ENCODE peak calls at places on chromosomes 3 and 15, in ten cellular contexts. B is type B pancreatic cell, V is GM23338, K is WTC11, D is AG04449, L is astrocyte of the spinal cord, R is GM06990, N is PC-3, S is adrenal gland, Z is kidney. U is an unnamed sample.
A peak's percentile ranks its signal among the peaks of the same experiment; 100 is the strongest.

GRCh38 chr3:171646357-171647133 is 163.7 kb downstream of the PLD1 start:
- DNase-seq in L (peak; percentile 82), Z (no peak), D (peak; percentile 46), R (no peak), V (peak; percentile 62), B (no peak), S (no peak), K (no peak), N (peak; percentile 69), U (peak; percentile 52)

GRCh38 chr3:197495059-197495455 is 60.7 kb downstream of the BDH1 start:
- DNase-seq in K (no peak), L (no peak), N (no peak), Z (no peak), S (peak; percentile 66), B (no peak), D (no peak), V (no peak), R (no peak), U (peak; percentile 58)

GRCh38 chr3:50624634-50625033 is 7.7 kb downstream of the MAPKAPK3 start:
- DNase-seq in L (no peak), B (no peak), D (no peak), S (no peak), R (no peak), V (peak; percentile 50), Z (no peak), N (peak; percentile 80), K (no peak), U (no peak)

GRCh38 chr3:61979645-61980430 is 393.5 kb downstream of the FEZF2 start:
- DNase-seq in R (no peak), D (no peak), S (no peak), Z (no peak), K (no peak), V (no peak), B (no peak), N (no peak), L (no peak), U (no peak)

GRCh38 chr15:63775303-63775702 is 58.4 kb downstream of the HERC1 start:
- DNase-seq in Z (no peak), S (no peak), L (no peak), K (no peak), D (no peak), R (no peak), V (no peak), N (no peak), B (no peak), U (no peak)

GRCh38 chr3:84023842-84024241 is 934.9 kb upstream of the CADM2 start:
- DNase-seq in K (no peak), R (no peak), S (no peak), L (no peak), V (no peak), B (no peak), D (no peak), N (peak; percentile 60), Z (no peak), U (no peak)

GRCh38 chr3:115784739-115785571 is 161.6 kb downstream of the GAP43 start:
- DNase-seq in V (no peak), N (peak; percentile 26), D (no peak), K (no peak), R (no peak), B (no peak), L (peak; percentile 80), Z (no peak), S (peak; percentile 59), U (no peak)

GRCh38 chr15:87591521-87591920 is 665.0 kb downstream of the NTRK3 start:
- DNase-seq in N (no peak), V (no peak), K (no peak), B (no peak), R (no peak), D (no peak), Z (no peak), S (no peak), L (no peak), U (no peak)

GRCh38 chr3:53114412-53115074 is 15.7 kb downstream of the RFT1 start:
- DNase-seq in Z (no peak), B (no peak), L (no peak), S (no peak), N (peak; percentile 95), K (no peak), D (no peak), V (no peak), R (no peak), U (no peak)

DNA sequence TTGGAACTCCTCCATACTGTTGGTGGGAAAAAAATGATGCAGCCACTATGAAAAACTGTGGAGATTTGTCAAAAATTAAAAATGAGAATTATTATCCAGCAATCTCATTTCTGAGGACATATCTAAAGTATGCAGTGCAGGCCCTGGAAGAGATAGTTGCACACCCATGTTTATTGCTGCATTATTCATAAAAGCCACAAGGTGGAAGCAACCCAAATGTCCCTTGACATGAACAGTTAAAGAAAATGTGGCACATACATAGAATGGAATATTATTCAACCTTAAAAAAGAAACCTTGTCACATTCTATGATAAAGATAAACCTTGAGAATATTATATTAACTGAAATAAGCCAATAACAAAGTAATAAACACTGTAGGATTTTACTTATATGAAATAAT is 80.9 kb upstream of the ARHGEF26 start:
- DNase-seq in L (no peak), V (no peak), Z (no peak), N (peak; percentile 69), B (no peak), R (no peak), D (no peak), S (no peak), K (no peak), U (no peak)
- TF ChIP-seq CTCF in L (peak; percentile 34), V (peak; percentile 27), Z (peak; percentile 12), N (peak; percentile 68), B (peak; percentile 62), R (peak; percentile 32), D (peak; percentile 30), S (no peak), K (no peak), U (peak; percentile 22)

GRCh38 chr15:66004618-66005262 is 135.4 kb downstream of the RAB11A start:
- DNase-seq in S (no peak), K (peak; percentile 48), B (no peak), D (no peak), L (peak; percentile 26), N (peak; percentile 43), V (peak; percentile 78), Z (no peak), R (no peak), U (peak; percentile 52)

GRCh38 chr15:66006986-66007385 is 137.7 kb downstream of the RAB11A start:
- DNase-seq in S (no peak), R (no peak), D (no peak), K (no peak), B (no peak), L (peak; percentile 8), N (peak; percentile 85), V (no peak), Z (no peak), U (no peak)

GRCh38 chr15:66008920-66009572 is 139.8 kb downstream of the RAB11A start:
- DNase-seq in B (no peak), L (no peak), V (no peak), Z (peak; percentile 82), K (no peak), D (no peak), N (peak; percentile 71), R (no peak), S (peak; percentile 56), U (no peak)

GRCh38 chr15:66007663-66008262 is 138.5 kb downstream of the RAB11A start:
- DNase-seq in Z (no peak), N (no peak), K (peak; percentile 55), V (peak; percentile 57), R (no peak), D (no peak), S (no peak), B (no peak), L (no peak), U (no peak)
- TF ChIP-seq CTCF in Z (no peak), N (no peak), K (no peak), V (peak; percentile 85), R (peak; percentile 35), D (no peak), S (no peak), B (no peak), L (no peak), U (no peak)

GRCh38 chr3:113535898-113536297 is 3.5 kb downstream of the SIDT1 start:
- DNase-seq in R (no peak), L (no peak), V (peak; percentile 76), K (no peak), S (no peak), B (no peak), N (peak; percentile 45), D (no peak), Z (no peak), U (no peak)
- TF ChIP-seq CTCF in R (peak; percentile 46), L (peak; percentile 19), V (peak; percentile 56), K (peak; percentile 31), S (peak; percentile 1), B (peak; percentile 67), N (peak; percentile 63), D (no peak), Z (no peak), U (no peak)

GRCh38 chr3:134675726-134676252 is 25.0 kb upstream of the KY start:
- DNase-seq in N (peak; percentile 50), L (peak; percentile 12), R (no peak), B (no peak), V (no peak), K (no peak), D (no peak), Z (no peak), S (no peak), U (no peak)

GRCh38 chr3:134681527-134681910 is 30.7 kb upstream of the KY start:
- DNase-seq in V (no peak), K (no peak), N (no peak), Z (no peak), S (no peak), B (no peak), R (no peak), D (no peak), L (no peak), U (no peak)

GRCh38 chr3:134677987-134678308 is 27.1 kb upstream of the KY start:
- DNase-seq in D (no peak), S (no peak), K (no peak), V (no peak), B (no peak), R (no peak), L (no peak), N (no peak), Z (no peak), U (no peak)

GRCh38 chr3:134680796-134681526 is 30.1 kb upstream of the KY start:
- DNase-seq in Z (no peak), V (no peak), N (no peak), R (no peak), K (no peak), S (no peak), L (no peak), B (no peak), D (no peak), U (no peak)

DNA sequence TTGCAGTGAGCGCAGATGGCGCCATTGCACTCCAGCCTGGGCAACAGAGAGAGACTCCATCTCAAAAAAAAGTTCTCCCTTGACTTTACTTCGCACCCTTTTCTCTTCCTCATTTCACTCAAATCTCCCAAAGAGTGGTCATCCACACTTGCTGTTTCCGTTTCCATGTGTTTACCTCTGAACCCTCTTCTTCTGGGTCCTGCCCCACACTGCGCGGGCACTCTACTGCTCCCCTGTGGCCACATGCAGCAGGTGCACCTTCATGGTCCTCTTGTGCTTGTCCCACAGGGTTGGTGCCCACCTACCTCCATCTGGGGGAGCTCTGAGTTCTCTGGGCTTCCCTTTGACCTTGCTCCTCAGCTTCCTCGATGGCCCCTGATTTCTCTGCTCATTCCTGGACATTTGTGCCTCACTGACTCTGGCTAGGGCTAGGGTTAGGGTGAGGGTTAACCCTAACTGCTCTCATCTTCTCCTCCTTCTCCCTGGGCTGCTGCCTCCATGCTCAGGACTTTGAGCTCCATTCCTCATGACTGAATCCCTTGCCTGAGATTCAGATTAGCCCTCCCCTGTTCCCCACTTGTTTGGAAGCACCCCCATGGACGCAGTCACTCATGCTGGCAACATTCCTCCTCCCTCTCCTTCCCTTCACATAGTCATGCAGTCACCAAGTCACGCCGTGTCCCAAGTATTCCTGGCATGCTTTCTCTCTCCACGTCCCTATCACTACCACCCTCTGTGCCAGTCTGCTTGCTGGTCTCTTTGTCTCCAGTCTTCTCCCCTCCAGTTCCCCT is 26.6 kb upstream of the KY start:
- DNase-seq in R (peak; percentile 9), B (no peak), V (peak; percentile 78), N (peak; percentile 14), L (no peak), D (no peak), Z (no peak), K (peak; percentile 80), S (peak; percentile 65), U (peak; percentile 45)
- TF ChIP-seq CTCF in R (peak; percentile 74), B (peak; percentile 65), V (peak; percentile 90), N (peak; percentile 49), L (peak; percentile 49), D (peak; percentile 44), Z (peak; percentile 40), K (peak; percentile 69), S (peak; percentile 55), U (peak; percentile 43)